ENCODE peak calls at places on chromosomes 3 and 15, in six cellular contexts. L is AG04450; J is CD8-positive, alpha-beta memory T cell; S is psoas muscle; N is tibial artery; T is ovary. F is an unnamed sample. For H3K9me3, the result is how much of the 10 kb centered on the place peaks cover.

GRCh38 chr15:78243491-78243941 is 9.2 kb upstream of the ACSBG1 start:
- DNase-seq in L (no peak), J (no peak), S (peak), N (no peak), T (peak), F (no peak)

GRCh38 chr3:62562017-62562416 is 188.7 kb upstream of the FEZF2 start:
- DNase-seq in L (no peak), J (no peak), S (no peak), N (no peak), T (no peak), F (no peak)

GRCh38 chr15:70494861-70495571 is 268.3 kb downstream of the UACA start:
- DNase-seq in L (peak), J (no peak), S (no peak), N (no peak), T (no peak), F (no peak)

GRCh38 chr15:33506781-33507180 is 196.0 kb downstream of the RYR3 start:
- DNase-seq in L (peak), J (no peak), S (no peak), N (no peak), T (no peak), F (no peak)

GRCh38 chr3:128603811-128604447 is 46.7 kb downstream of the RPN1 start:
- DNase-seq in L (no peak), J (no peak), S (no peak), N (no peak), T (no peak), F (no peak)

GRCh38 chr15:36896949-36897348 is 203.4 kb downstream of the MEIS2 start:
- DNase-seq in L (no peak), J (no peak), S (no peak), N (no peak), T (no peak), F (no peak)

GRCh38 chr15:99275061-99275460 is 23.8 kb downstream of the LRRC28 start:
- DNase-seq in L (no peak), J (no peak), S (no peak), N (no peak), T (no peak), F (no peak)

GRCh38 chr3:143068059-143068458 is 51.5 kb upstream of the CHST2 start:
- DNase-seq in L (no peak), J (no peak), S (no peak), N (no peak), T (no peak), F (no peak)

GRCh38 chr3:184710870-184711365 is 946 bp downstream of the MAGEF1 start:
- DNase-seq in L (no peak), J (no peak), S (no peak), N (no peak), T (no peak), F (no peak)

GRCh38 chr3:64173567-64173966 is 51.7 kb downstream of the PRICKLE2 start:
- DNase-seq in L (no peak), J (no peak), S (no peak), N (no peak), T (no peak), F (no peak)

GRCh38 chr15:90910441-90911301 is 7.6 kb downstream of the MAN2A2 start:
- DNase-seq in L (no peak), J (no peak), S (no peak), N (no peak), T (no peak), F (no peak)

GRCh38 chr3:152779649-152780048 is 55.3 kb upstream of the P2RY1 start:
- DNase-seq in L (no peak), J (no peak), S (no peak), N (no peak), T (no peak), F (no peak)

GRCh38 chr3:134327594-134327975 is 46.7 kb downstream of the AMOTL2 start:
- DNase-seq in L (no peak), J (no peak), S (no peak), N (no peak), T (no peak), F (peak)

GRCh38 chr3:51966016-51966415 is 1.2 kb downstream of the PCBP4 start:
- DNase-seq in L (no peak), J (no peak), S (no peak), N (no peak), T (no peak), F (peak)

GRCh38 chr3:46845397-46845859 is 17.8 kb downstream of the MYL3 start:
- DNase-seq in L (peak), J (peak), S (peak), N (peak), T (peak), F (no peak)

GRCh38 chr15:73240864-73241499 is 127.8 kb downstream of the HCN4 start:
- DNase-seq in L (peak), J (peak), S (peak), N (no peak), T (peak), F (no peak)

GRCh38 chr3:66418432-66419052 is 82.3 kb downstream of the LRIG1 start:
- DNase-seq in L (no peak), J (no peak), S (peak), N (peak), T (no peak), F (peak)

GRCh38 chr15:80480909-80481308 is 76.7 kb downstream of the ARNT2 start:
- DNase-seq in L (peak), J (no peak), S (peak), N (peak), T (peak), F (no peak)

GRCh38 chr3:95334461-95334860 is 1271.6 kb downstream of the NSUN3 start:
- DNase-seq in L (no peak), J (no peak), S (no peak), N (no peak), T (no peak), F (no peak)

GRCh38 chr3:187706966-187707365 is 4.6 kb upstream of the RTP2 start:
- DNase-seq in L (no peak), J (no peak), S (no peak), N (no peak), T (no peak), F (no peak)

GRCh38 chr15:62760506-62760905 is 282.0 kb upstream of the TPM1 start:
- DNase-seq in L (no peak), J (no peak), S (no peak), N (no peak), T (no peak), F (no peak)

GRCh38 chr3:99108508-99108907 is 207.0 kb upstream of the DCBLD2 start:
- DNase-seq in L (peak), J (no peak), S (no peak), N (no peak), T (no peak), F (no peak)

GRCh38 chr15:72342385-72342784 is 22.4 kb upstream of the CELF6 start:
- DNase-seq in L (no peak), J (peak), S (no peak), N (no peak), T (no peak), F (no peak)

GRCh38 chr3:134441321-134441720 is 44.5 kb downstream of the ANAPC13 start:
- DNase-seq in L (no peak), J (no peak), S (no peak), N (no peak), T (no peak), F (no peak)

GRCh38 chr15:29063646-29064045 is 177.9 kb downstream of the APBA2 start:
- DNase-seq in L (no peak), J (no peak), S (no peak), N (no peak), T (no peak), F (no peak)

GRCh38 chr15:72616491-72617210 is 37.8 kb upstream of the GOLGA6B start:
- DNase-seq in L (no peak), J (no peak), S (no peak), N (no peak), T (no peak), F (no peak)

GRCh38 chr3:53581671-53582070 is 87.3 kb downstream of the CACNA1D start:
- DNase-seq in L (no peak), J (no peak), S (no peak), N (no peak), T (no peak), F (no peak)

GRCh38 chr15:90681480-90681879 is 35.7 kb upstream of the BLM start:
- DNase-seq in L (peak), J (no peak), S (peak), N (peak), T (no peak), F (peak)

GRCh38 chr15:40320931-40321371 is 2.5 kb upstream of the INAFM2 start:
- DNase-seq in L (no peak), J (peak), S (no peak), N (peak), T (no peak), F (no peak)

GRCh38 chr3:195584543-195584870 is 767 bp upstream of the APOD start:
- DNase-seq in L (no peak), J (no peak), S (no peak), N (no peak), T (no peak), F (no peak)

GRCh38 chr15:99096894-99097426 is 7.9 kb upstream of the SYNM start:
- DNase-seq in L (no peak), J (no peak), S (no peak), N (no peak), T (no peak), F (no peak)

GRCh38 chr3:50333744-50334328 is 5.8 kb upstream of the TUSC2 start:
- DNase-seq in L (no peak), J (no peak), S (peak), N (peak), T (no peak), F (no peak)
- H3K4me3 ChIP-seq in L (no peak), J (no peak), S (peak), N (no peak), T (no peak), F (peak)

GRCh38 chr3:13934813-13935212 is 54.9 kb upstream of the WNT7A start:
- DNase-seq in L (no peak), J (no peak), S (no peak), N (no peak), T (no peak), F (no peak)
- H3K9me3 ChIP-seq in L (under half), J (under half), S (under half), N (under half), T (under half), F (under half)

GRCh38 chr3:37068031-37068430 is 74.7 kb downstream of the MLH1 start:
- DNase-seq in L (no peak), J (no peak), S (no peak), N (no peak), T (no peak), F (no peak)

GRCh38 chr3:37067577-37067976 is 74.3 kb downstream of the MLH1 start:
- DNase-seq in L (no peak), J (no peak), S (no peak), N (no peak), T (no peak), F (no peak)

DNA sequence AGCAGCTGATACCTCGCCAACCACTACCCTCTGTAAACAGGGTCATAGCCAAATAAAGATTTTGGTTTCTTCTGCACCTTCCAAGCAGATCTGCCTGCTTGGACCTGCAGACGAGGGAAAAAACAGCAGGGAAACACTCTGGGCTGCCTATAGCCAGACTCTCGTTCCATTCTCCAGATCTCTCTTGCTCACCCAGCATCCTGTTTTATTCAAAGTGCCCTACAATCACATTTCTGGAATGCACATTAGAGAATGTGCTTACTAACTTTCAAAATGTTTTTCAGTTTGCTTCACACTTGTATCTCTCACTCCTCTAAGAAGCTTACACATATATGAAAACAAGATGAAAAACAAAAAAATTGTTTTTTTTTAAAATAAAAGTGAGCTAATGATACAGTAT is 71.4 kb downstream of the MLH1 start:
- DNase-seq in L (no peak), J (no peak), S (no peak), N (no peak), T (no peak), F (no peak)
- H3K27ac ChIP-seq in L (no peak), J (no peak), S (no peak), N (no peak), T (no peak), F (no peak)

DNA sequence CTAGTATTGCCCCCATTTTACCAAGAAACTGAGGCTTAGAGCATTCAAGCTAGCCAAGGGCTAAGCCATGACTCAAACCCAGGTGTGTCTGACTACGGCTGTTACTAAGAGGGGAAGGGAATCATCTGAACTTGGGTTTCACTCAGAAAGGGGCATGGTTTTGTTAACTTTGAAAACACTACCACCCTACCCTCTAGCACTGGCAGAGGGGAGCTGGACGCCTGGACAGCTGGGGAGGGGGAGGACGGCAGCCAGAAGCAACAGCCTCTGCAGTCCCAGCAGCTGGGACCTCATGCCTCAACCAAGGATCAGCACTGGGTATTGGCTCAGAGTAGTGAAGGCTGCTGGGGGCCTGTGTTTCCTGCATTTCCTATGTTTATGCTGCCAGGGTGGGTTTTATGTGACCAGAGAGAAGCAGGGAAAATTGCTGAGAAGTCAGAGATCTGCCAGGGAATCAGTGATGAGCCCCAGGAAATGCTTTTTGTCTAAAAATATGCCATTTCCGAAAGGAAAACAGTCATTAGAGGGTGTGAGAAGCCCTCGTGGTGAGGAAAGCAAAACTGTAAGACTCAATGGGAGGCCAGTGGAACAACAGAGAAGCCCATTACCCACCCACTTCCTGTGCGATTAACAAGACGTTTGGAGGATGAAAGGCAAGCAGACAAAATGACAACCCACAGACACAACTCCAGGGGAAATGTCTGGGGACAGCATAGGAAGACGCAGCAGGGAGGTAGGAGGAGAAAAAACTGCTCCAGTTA is 41.2 kb downstream of the LIPC start:
- DNase-seq in L (no peak), J (peak), S (no peak), N (peak), T (no peak), F (no peak)
- H3K4me3 ChIP-seq in L (no peak), J (peak), S (no peak), N (no peak), T (no peak), F (no peak)

GRCh38 chr3:69683076-69683806 is 56.0 kb upstream of the MITF start:
- DNase-seq in L (no peak), J (no peak), S (no peak), N (no peak), T (no peak), F (no peak)

GRCh38 chr3:69691860-69692259 is 47.4 kb upstream of the MITF start:
- DNase-seq in L (no peak), J (no peak), S (no peak), N (no peak), T (no peak), F (no peak)

GRCh38 chr3:69684309-69684981 is 54.8 kb upstream of the MITF start:
- DNase-seq in L (no peak), J (no peak), S (no peak), N (no peak), T (no peak), F (no peak)

DNA sequence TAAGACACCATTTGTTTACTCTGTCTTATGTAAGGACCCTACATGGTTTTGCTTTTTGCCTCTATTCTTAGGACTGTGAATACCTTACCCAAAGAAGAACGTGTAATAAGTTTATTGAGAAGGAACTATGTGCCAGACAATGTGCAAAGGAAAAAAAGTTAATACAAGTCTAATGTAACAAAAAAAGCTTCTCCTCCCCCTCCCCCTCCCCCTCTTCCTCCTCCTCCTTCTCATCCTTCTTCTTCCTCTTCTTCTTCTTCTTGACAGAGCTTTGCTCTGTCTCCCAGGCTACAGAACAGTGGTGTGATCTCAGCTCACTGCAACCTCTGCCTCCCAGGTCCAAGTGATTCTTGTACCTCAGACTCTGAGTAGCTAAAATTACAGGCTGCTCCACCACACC is 50.9 kb upstream of the MITF start:
- DNase-seq in L (no peak), J (no peak), S (no peak), N (no peak), T (no peak), F (no peak)
- H3K9me3 ChIP-seq in L (under half), J (under half), S (under half), N (under half), T (under half), F (under half)

F was measured in left lung.